ENCODE peak calls at places on chromosomes 5 and 9, in ten cellular contexts. Y, P, I, W, X, J, V, A, O and T are unnamed samples.

GRCh38 chr9:133850937-133851336 is 112.8 kb upstream of the SARDH start:
- DNase-seq in J (no peak), I (no peak), O (no peak), Y (no peak), X (no peak), P (no peak), W (no peak), V (no peak), A (no peak), T (no peak)

GRCh38 chr5:72633041-72633445 is 125.8 kb upstream of the ZNF366 start:
- DNase-seq in X (no peak), A (no peak), V (no peak), I (no peak), Y (peak; percentile 13), P (no peak), O (no peak), W (no peak), J (no peak), T (no peak)

GRCh38 chr5:146588331-146588730 is 72.3 kb upstream of the GPR151 start:
- DNase-seq in O (no peak), W (no peak), J (no peak), A (no peak), Y (no peak), V (no peak), P (no peak), X (no peak), I (no peak), T (no peak)

GRCh38 chr5:61669531-61669930 is 337.5 kb downstream of the ZSWIM6 start:
- DNase-seq in V (no peak), J (no peak), O (no peak), I (no peak), P (no peak), A (peak; percentile 28), X (no peak), Y (no peak), W (no peak), T (no peak)

GRCh38 chr5:20215257-20215656 is 227.3 kb upstream of the CDH18 start:
- DNase-seq in P (no peak), I (no peak), X (no peak), A (no peak), W (no peak), J (no peak), O (no peak), V (no peak), Y (no peak), T (no peak)

GRCh38 chr5:170565077-170565476 is 61.3 kb downstream of the KCNIP1 start:
- DNase-seq in Y (no peak), O (no peak), V (no peak), X (no peak), I (no peak), J (no peak), A (no peak), P (no peak), W (no peak), T (no peak)

GRCh38 chr9:98538626-98539031 is 170.1 kb downstream of the GABBR2 start:
- DNase-seq in W (no peak), Y (no peak), I (no peak), X (no peak), O (no peak), V (peak; percentile 19), A (no peak), P (no peak), J (no peak), T (no peak)

GRCh38 chr5:35201291-35201690 is 29.0 kb downstream of the PRLR start:
- DNase-seq in J (no peak), W (no peak), I (no peak), O (no peak), Y (no peak), P (no peak), X (no peak), V (no peak), A (no peak), T (no peak)

GRCh38 chr5:157266286-157267007 is 524 bp downstream of the CYFIP2 start:
- DNase-seq in A (no peak), W (peak; percentile 91), O (peak; percentile 66), J (peak; percentile 52), I (peak; percentile 74), X (no peak), Y (no peak), V (no peak), P (no peak), T (peak; percentile 61)

GRCh38 chr9:6488395-6488794 is 75.4 kb downstream of the UHRF2 start:
- DNase-seq in A (no peak), O (no peak), I (no peak), W (no peak), X (no peak), P (no peak), V (no peak), J (no peak), Y (no peak), T (no peak)

GRCh38 chr9:4048441-4048840 is 251.4 kb downstream of the GLIS3 start:
- DNase-seq in W (no peak), Y (peak; percentile 66), V (no peak), A (no peak), O (no peak), P (peak; percentile 12), X (no peak), J (no peak), I (peak; percentile 6), T (no peak)

GRCh38 chr5:137743031-137743640 is 7.2 kb upstream of the KLHL3 start:
- DNase-seq in V (peak; percentile 47), P (peak; percentile 53), Y (peak; percentile 87), J (peak; percentile 64), O (peak; percentile 41), I (peak; percentile 71), X (no peak), A (peak; percentile 70), W (no peak), T (no peak)

GRCh38 chr5:142141463-142141862 is 32.9 kb downstream of the NDFIP1 start:
- DNase-seq in A (no peak), W (no peak), P (no peak), V (no peak), X (no peak), J (no peak), Y (no peak), I (no peak), O (no peak), T (no peak)

GRCh38 chr5:73668422-73669116 is 42.6 kb downstream of the ARHGEF28 start:
- DNase-seq in A (no peak), Y (no peak), W (no peak), X (no peak), I (no peak), P (no peak), O (no peak), J (no peak), V (no peak), T (no peak)

DNA sequence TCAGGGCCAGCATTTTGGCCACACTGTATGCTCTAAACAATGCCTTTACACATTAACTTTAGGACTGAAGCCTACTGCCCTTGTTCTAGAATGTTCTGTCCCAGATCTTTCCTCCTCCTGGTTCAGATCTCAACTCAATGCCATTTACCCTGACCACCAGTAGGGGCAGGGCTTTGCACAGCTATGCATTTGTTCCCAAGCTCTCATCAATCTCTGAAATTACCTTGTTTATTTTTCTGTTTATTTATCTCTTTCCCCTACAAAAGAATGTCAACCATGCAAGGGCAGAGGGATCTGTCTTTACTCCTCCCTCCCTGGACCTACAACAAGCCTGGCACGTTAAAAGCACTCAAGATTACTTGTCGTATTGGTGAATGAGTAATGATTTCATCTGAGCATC is 612.9 kb downstream of the BNC2 start:
- DNase-seq in W (no peak), I (no peak), P (no peak), Y (peak; percentile 36), A (no peak), J (no peak), V (no peak), X (no peak), O (no peak), T (no peak)
- TF ChIP-seq CTCF in W (peak; percentile 21), I (no peak), P (peak; percentile 63), Y (peak; percentile 82), A (peak; percentile 30), J (peak; percentile 43), V (peak; percentile 67), X (peak; percentile 30), O (peak; percentile 41), T (no peak)

DNA sequence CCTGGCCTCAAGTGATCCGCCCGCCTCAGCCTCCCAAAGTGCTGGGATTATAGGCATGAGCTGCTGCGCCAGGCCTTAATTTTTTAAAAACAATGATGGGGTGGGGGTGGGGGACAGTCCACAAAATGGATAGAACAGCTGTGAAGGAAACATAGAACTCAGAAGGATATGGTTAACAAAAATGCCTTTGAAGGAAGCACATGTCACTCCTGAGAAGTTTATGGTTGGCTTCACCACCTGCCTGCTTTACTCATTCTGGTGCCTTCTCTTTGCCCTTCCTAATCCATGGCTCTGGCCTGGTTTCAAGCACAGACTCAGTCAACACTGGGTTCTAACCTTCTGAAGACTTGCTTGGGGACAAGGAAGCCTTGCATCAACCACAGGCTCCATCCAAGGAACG is 10.3 kb downstream of the BAG1 start:
- DNase-seq in J (no peak), V (no peak), A (no peak), P (no peak), O (no peak), X (no peak), W (no peak), I (no peak), Y (no peak), T (no peak)
- TF ChIP-seq CTCF in J (no peak), V (no peak), A (no peak), P (no peak), O (no peak), X (no peak), W (no peak), I (no peak), Y (no peak), T (no peak)

DNA sequence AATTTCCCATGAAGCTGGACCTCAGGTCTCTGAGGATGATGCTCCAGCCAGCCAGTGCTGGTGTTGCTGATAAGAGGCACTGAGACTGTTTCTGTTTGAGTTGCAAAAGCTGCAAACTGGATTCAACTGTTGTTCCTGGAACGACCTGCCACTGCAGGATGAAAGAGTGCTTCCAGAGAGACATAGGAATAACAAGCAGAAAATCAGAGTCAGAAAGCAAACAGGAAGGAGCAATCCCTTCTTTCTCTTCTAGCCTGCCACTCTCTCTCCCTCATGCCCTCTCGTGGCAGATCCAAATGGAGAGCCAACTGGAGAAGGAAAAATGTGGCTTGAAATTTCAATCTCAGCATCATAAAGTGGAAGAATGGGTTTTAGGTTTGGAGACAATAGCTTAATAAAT is 110.4 kb downstream of the STARD4 start:
- DNase-seq in Y (no peak), X (no peak), V (no peak), A (no peak), O (no peak), P (no peak), J (no peak), I (no peak), W (no peak), T (no peak)
- TF ChIP-seq CTCF in Y (no peak), X (no peak), V (no peak), A (no peak), O (no peak), P (no peak), J (no peak), I (no peak), W (no peak), T (no peak)

GRCh38 chr5:52963636-52964035 is 25.5 kb upstream of the ITGA2 start:
- DNase-seq in P (no peak), A (no peak), Y (no peak), O (no peak), I (no peak), X (no peak), V (no peak), J (no peak), W (no peak), T (no peak)

GRCh38 chr5:52961238-52961637 is 27.9 kb upstream of the ITGA2 start:
- DNase-seq in A (peak; percentile 14), V (no peak), I (no peak), X (no peak), P (peak; percentile 69), J (no peak), O (no peak), Y (no peak), W (no peak), T (no peak)

GRCh38 chr5:52964138-52964537 is 25.0 kb upstream of the ITGA2 start:
- DNase-seq in W (no peak), A (no peak), V (no peak), J (no peak), O (no peak), X (no peak), P (no peak), Y (no peak), I (no peak), T (no peak)
- TF ChIP-seq CTCF in W (no peak), A (no peak), V (peak; percentile 17), J (peak; percentile 2), O (no peak), X (no peak), P (no peak), Y (no peak), I (no peak), T (no peak)